ENCODE peak calls at places on chromosome 9, in four cellular contexts. V is germinal center, E is H4, M is AG10803. S is an unnamed sample.

GRCh38 chr9:29209748-29210276 is 1636.5 kb upstream of the C9orf72 start:
- DNase-seq in E (no peak), V (no peak), M (no peak), S (no peak)

GRCh38 chr9:20598367-20598766 is 23.9 kb downstream of the MLLT3 start:
- DNase-seq in E (no peak), M (no peak), V (no peak), S (no peak)

GRCh38 chr9:127912296-127912695 is 4.5 kb downstream of the ST6GALNAC4 start:
- DNase-seq in M (no peak), V (no peak), E (no peak), S (no peak)

GRCh38 chr9:12955510-12956163 is 180.8 kb downstream of the LURAP1L start:
- DNase-seq in V (no peak), M (no peak), E (no peak), S (no peak)

GRCh38 chr9:127974769-127975261 is 6.0 kb downstream of the EEIG1 start:
- DNase-seq in E (no peak), V (no peak), M (peak), S (no peak)

GRCh38 chr9:33024126-33024965 is 727 bp upstream of the DNAJA1 start:
- DNase-seq in V (no peak), E (no peak), M (peak), S (no peak)

GRCh38 chr9:106420511-106420944 is 442.4 kb upstream of the ZNF462 start:
- DNase-seq in M (peak), E (peak), V (no peak), S (peak)

GRCh38 chr9:125889122-125889523 is 141.9 kb downstream of the PBX3 start:
- DNase-seq in V (peak), M (peak), E (no peak), S (peak)

GRCh38 chr9:72579880-72580570 is 58.6 kb downstream of the TMC1 start:
- DNase-seq in E (no peak), M (peak), V (no peak), S (no peak)

S was measured in GM19239.